ENCODE peak calls at places on chromosomes 3 and 15, in seven cellular contexts. K, I, P, G, E, C and M are unnamed samples.

GRCh38 chr3:194685050-194685722 is 497 bp upstream of the FAM43A start:
- DNase-seq in K (no peak), I (no peak), P (no peak), G (no peak), E (no peak), C (no peak), M (no peak)

GRCh38 chr3:66338927-66339326 is 118.1 kb downstream of the SLC25A26 start:
- DNase-seq in K (no peak), I (no peak), P (no peak), G (no peak), E (no peak), C (no peak), M (no peak)

GRCh38 chr3:185552358-185552877 is at the start of gene LIPH:
- DNase-seq in K (peak), I (peak), P (peak), G (peak), E (no peak), C (peak), M (peak)

GRCh38 chr3:37127340-37127739 is 47.0 kb downstream of the LRRFIP2 start:
- DNase-seq in K (no peak), I (no peak), P (no peak), G (no peak), E (no peak), C (no peak), M (no peak)

GRCh38 chr15:60761505-60761845 is 282.5 kb upstream of the ICE2 start:
- DNase-seq in K (no peak), I (no peak), P (no peak), G (no peak), E (no peak), C (no peak), M (no peak)

GRCh38 chr15:78457101-78457500 is 19.1 kb downstream of the IREB2 start:
- DNase-seq in K (no peak), I (peak), P (peak), G (no peak), E (peak), C (no peak), M (no peak)

GRCh38 chr3:172039352-172040077 is at the start of gene FNDC3B:
- DNase-seq in K (peak), I (peak), P (peak), G (peak), E (peak), C (peak), M (peak)

GRCh38 chr15:70775160-70775559 is 11.8 kb upstream of the UACA start:
- DNase-seq in K (no peak), I (peak), P (no peak), G (no peak), E (peak), C (no peak), M (peak)

GRCh38 chr3:94071713-94072284 is 8.9 kb downstream of the NSUN3 start:
- DNase-seq in K (no peak), I (no peak), P (no peak), G (peak), E (no peak), C (no peak), M (no peak)

GRCh38 chr15:80474751-80475295 is 70.6 kb downstream of the ARNT2 start:
- DNase-seq in K (no peak), I (no peak), P (no peak), G (no peak), E (no peak), C (no peak), M (no peak)

GRCh38 chr3:54033761-54034160 is 88.6 kb upstream of the CACNA2D3 start:
- DNase-seq in K (no peak), I (peak), P (no peak), G (no peak), E (no peak), C (no peak), M (no peak)

GRCh38 chr3:194323785-194324735 is 27.1 kb downstream of the CPN2 start:
- DNase-seq in K (no peak), I (no peak), P (no peak), G (peak), E (peak), C (peak), M (peak)

GRCh38 chr15:73605759-73606423 is 27.3 kb downstream of the NPTN start:
- DNase-seq in K (no peak), I (no peak), P (no peak), G (no peak), E (no peak), C (no peak), M (no peak)

GRCh38 chr3:108106031-108106430 is 15.2 kb upstream of the CD47 start:
- DNase-seq in K (no peak), I (no peak), P (no peak), G (no peak), E (peak), C (no peak), M (no peak)

GRCh38 chr15:99706557-99707303 is 26.5 kb downstream of the LYSMD4 start:
- DNase-seq in K (no peak), I (no peak), P (no peak), G (peak), E (no peak), C (no peak), M (no peak)

GRCh38 chr3:10983219-10983916 is 9.2 kb upstream of the SLC6A1 start:
- DNase-seq in K (peak), I (peak), P (no peak), G (peak), E (peak), C (peak), M (peak)

GRCh38 chr15:72281713-72282112 is 9.4 kb upstream of the PARP6 start:
- DNase-seq in K (no peak), I (no peak), P (no peak), G (peak), E (no peak), C (no peak), M (no peak)

GRCh38 chr3:110391640-110392395 is 679.8 kb upstream of the NECTIN3 start:
- DNase-seq in K (no peak), I (peak), P (no peak), G (no peak), E (no peak), C (no peak), M (no peak)

GRCh38 chr3:119149484-119149883 is 3.5 kb downstream of the TEX55 start:
- DNase-seq in K (no peak), I (peak), P (no peak), G (no peak), E (peak), C (no peak), M (no peak)

GRCh38 chr3:105347625-105348302 is 18.9 kb upstream of the ALCAM start:
- DNase-seq in K (no peak), I (no peak), P (no peak), G (no peak), E (no peak), C (no peak), M (no peak)

GRCh38 chr3:108178676-108179075 is 43.5 kb downstream of the IFT57 start:
- DNase-seq in K (no peak), I (peak), P (no peak), G (no peak), E (peak), C (no peak), M (no peak)